ENCODE peak calls at places on chromosomes 1 and 21, in five cellular contexts. One of them, this sample, is unnamed.

GRCh38 chr1:162612606-162613400 is 19.5 kb upstream of the DDR2 start:
- DNase-seq in HL-60: no peak
- DNase-seq in suprapubic skin: no peak
- DNase-seq in foreskin keratinocyte: no peak
- DNase-seq in H1: no peak
- DNase-seq in this sample: no peak

GRCh38 chr1:108569097-108569728 is 9.3 kb downstream of the EEIG2 start:
- DNase-seq in H1: no peak
- DNase-seq in HL-60: no peak
- DNase-seq in foreskin keratinocyte: no peak
- DNase-seq in suprapubic skin: no peak
- DNase-seq in this sample: no peak

GRCh38 chr1:147808025-147808424 is 47.6 kb upstream of the GJA5 start:
- DNase-seq in HL-60: no peak
- DNase-seq in foreskin keratinocyte: no peak
- DNase-seq in H1: no peak
- DNase-seq in suprapubic skin: no peak
- DNase-seq in this sample: no peak

GRCh38 chr1:941588-942383 is 17.3 kb downstream of the NOC2L start:
- DNase-seq in HL-60: no peak
- DNase-seq in H1: peak
- DNase-seq in suprapubic skin: no peak
- DNase-seq in foreskin keratinocyte: no peak
- DNase-seq in this sample: peak

GRCh38 chr1:156750932-156751723 is at the start of gene HDGF:
- DNase-seq in suprapubic skin: no peak
- DNase-seq in HL-60: peak
- DNase-seq in H1: peak
- DNase-seq in foreskin keratinocyte: no peak
- DNase-seq in this sample: no peak

GRCh38 chr1:38000529-38001453 is 4.5 kb downstream of the FHL3 start:
- DNase-seq in H1: peak
- DNase-seq in foreskin keratinocyte: peak
- DNase-seq in HL-60: no peak
- DNase-seq in suprapubic skin: no peak
- DNase-seq in this sample: no peak

GRCh38 chr1:53311909-53312305 is 16.0 kb downstream of the LRP8 start:
- DNase-seq in HL-60: no peak
- DNase-seq in suprapubic skin: no peak
- DNase-seq in H1: no peak
- DNase-seq in foreskin keratinocyte: no peak
- DNase-seq in this sample: no peak

GRCh38 chr1:162951553-162952315 is 90.8 kb upstream of the CCDC190 start:
- DNase-seq in H1: no peak
- DNase-seq in suprapubic skin: no peak
- DNase-seq in foreskin keratinocyte: no peak
- DNase-seq in HL-60: no peak
- DNase-seq in this sample: no peak

GRCh38 chr1:76209648-76210047 is 135.1 kb downstream of the ST6GALNAC3 start:
- DNase-seq in suprapubic skin: no peak
- DNase-seq in H1: no peak
- DNase-seq in foreskin keratinocyte: no peak
- DNase-seq in HL-60: no peak
- DNase-seq in this sample: no peak

GRCh38 chr1:76209238-76209637 is 134.7 kb downstream of the ST6GALNAC3 start:
- DNase-seq in suprapubic skin: no peak
- DNase-seq in foreskin keratinocyte: no peak
- DNase-seq in HL-60: no peak
- DNase-seq in H1: no peak
- DNase-seq in this sample: no peak

GRCh38 chr1:76210130-76210529 is 135.6 kb downstream of the ST6GALNAC3 start:
- DNase-seq in suprapubic skin: no peak
- DNase-seq in H1: no peak
- DNase-seq in HL-60: no peak
- DNase-seq in foreskin keratinocyte: no peak
- DNase-seq in this sample: no peak
- TF ChIP-seq CTCF in suprapubic skin: no peak
- TF ChIP-seq CTCF in H1: no peak
- TF ChIP-seq CTCF in HL-60: no peak
- TF ChIP-seq CTCF in foreskin keratinocyte: no peak
- TF ChIP-seq CTCF in this sample: no peak

GRCh38 chr1:78603206-78603605 is 17.0 kb upstream of the IFI44L start:
- DNase-seq in suprapubic skin: no peak
- DNase-seq in HL-60: no peak
- DNase-seq in foreskin keratinocyte: no peak
- DNase-seq in H1: no peak
- DNase-seq in this sample: no peak
- TF ChIP-seq CTCF in suprapubic skin: no peak
- TF ChIP-seq CTCF in HL-60: no peak
- TF ChIP-seq CTCF in foreskin keratinocyte: no peak
- TF ChIP-seq CTCF in H1: no peak
- TF ChIP-seq CTCF in this sample: no peak

DNA sequence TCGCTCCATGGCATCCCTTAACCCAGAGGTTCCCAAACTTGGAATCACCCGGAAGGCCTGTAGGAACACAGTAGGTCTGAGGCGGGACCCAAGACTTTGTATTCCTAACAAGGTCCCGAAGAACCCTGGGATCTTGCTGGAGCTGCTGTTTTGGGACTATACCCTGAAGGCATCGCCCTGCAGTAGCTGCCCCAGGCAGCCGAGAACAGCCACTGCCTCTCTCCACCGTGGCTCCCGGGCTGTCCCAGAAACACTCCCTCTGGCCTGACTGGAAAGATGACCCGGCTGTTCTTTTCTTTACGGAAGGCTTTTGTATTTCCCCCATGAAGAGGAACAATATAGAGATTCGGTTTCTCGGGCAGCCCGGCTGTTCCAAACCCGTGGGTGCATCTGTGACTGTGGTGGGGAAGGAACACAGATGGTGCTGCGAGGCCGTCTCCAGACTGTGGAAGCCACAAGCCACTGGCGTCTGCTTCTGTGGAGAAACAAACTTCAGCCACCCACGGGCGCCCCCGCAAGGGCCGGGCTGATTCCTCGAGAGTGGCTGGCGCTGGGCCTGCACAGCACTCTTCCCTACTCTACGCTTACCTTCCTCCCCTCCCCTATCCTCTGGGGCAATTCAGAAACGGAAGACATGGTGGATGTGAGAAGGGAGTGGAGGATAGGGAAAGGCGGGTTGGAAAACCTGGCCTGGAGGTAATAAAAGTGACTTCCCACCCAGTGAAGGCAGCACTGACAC is 33.8 kb upstream of the VASH2 start:
- DNase-seq in H1: peak
- DNase-seq in suprapubic skin: no peak
- DNase-seq in foreskin keratinocyte: peak
- DNase-seq in HL-60: no peak
- DNase-seq in this sample: no peak
- TF ChIP-seq CTCF in H1: no peak
- TF ChIP-seq CTCF in suprapubic skin: no peak
- TF ChIP-seq CTCF in foreskin keratinocyte: peak
- TF ChIP-seq CTCF in HL-60: no peak
- TF ChIP-seq CTCF in this sample: no peak

GRCh38 chr1:41021526-41022308 is at the start of gene SLFNL1:
- DNase-seq in suprapubic skin: no peak
- DNase-seq in H1: peak
- DNase-seq in foreskin keratinocyte: no peak
- DNase-seq in HL-60: no peak
- DNase-seq in this sample: no peak
- TF ChIP-seq CTCF in suprapubic skin: no peak
- TF ChIP-seq CTCF in H1: peak
- TF ChIP-seq CTCF in foreskin keratinocyte: peak
- TF ChIP-seq CTCF in HL-60: no peak
- TF ChIP-seq CTCF in this sample: no peak

GRCh38 chr21:46324390-46325072 is 575 bp downstream of the PCNT start:
- DNase-seq in foreskin keratinocyte: peak
- DNase-seq in suprapubic skin: peak
- DNase-seq in HL-60: peak
- DNase-seq in H1: peak
- DNase-seq in this sample: peak

GRCh38 chr21:46326110-46326703 is 2.3 kb downstream of the PCNT start:
- DNase-seq in foreskin keratinocyte: no peak
- DNase-seq in suprapubic skin: no peak
- DNase-seq in HL-60: no peak
- DNase-seq in H1: no peak
- DNase-seq in this sample: no peak

GRCh38 chr21:46323710-46324389 is at the start of the genes C21orf58 and PCNT:
- DNase-seq in H1: peak
- DNase-seq in foreskin keratinocyte: peak
- DNase-seq in HL-60: peak
- DNase-seq in suprapubic skin: peak
- DNase-seq in this sample: peak

GRCh38 chr21:46323227-46323709 is 402 bp downstream of the C21orf58 start:
- DNase-seq in foreskin keratinocyte: peak
- DNase-seq in suprapubic skin: peak
- DNase-seq in HL-60: no peak
- DNase-seq in H1: no peak
- DNase-seq in this sample: no peak

GRCh38 chr21:46325073-46325912 is 1.3 kb downstream of the PCNT start:
- DNase-seq in HL-60: peak
- DNase-seq in foreskin keratinocyte: peak
- DNase-seq in suprapubic skin: no peak
- DNase-seq in H1: peak
- DNase-seq in this sample: no peak
- TF ChIP-seq CTCF in HL-60: no peak
- TF ChIP-seq CTCF in foreskin keratinocyte: peak
- TF ChIP-seq CTCF in suprapubic skin: no peak
- TF ChIP-seq CTCF in H1: no peak
- TF ChIP-seq CTCF in this sample: peak

GRCh38 chr1:36986241-36986955 is 47.9 kb downstream of the GRIK3 start:
- DNase-seq in H1: no peak
- DNase-seq in HL-60: no peak
- DNase-seq in foreskin keratinocyte: no peak
- DNase-seq in suprapubic skin: no peak
- DNase-seq in this sample: no peak

GRCh38 chr1:36987276-36987675 is 47.0 kb downstream of the GRIK3 start:
- DNase-seq in HL-60: no peak
- DNase-seq in foreskin keratinocyte: no peak
- DNase-seq in suprapubic skin: no peak
- DNase-seq in H1: no peak
- DNase-seq in this sample: no peak

GRCh38 chr1:36984026-36984425 is 50.3 kb downstream of the GRIK3 start:
- DNase-seq in foreskin keratinocyte: no peak
- DNase-seq in HL-60: no peak
- DNase-seq in suprapubic skin: no peak
- DNase-seq in H1: no peak
- DNase-seq in this sample: no peak

GRCh38 chr1:36982708-36983107 is 51.6 kb downstream of the GRIK3 start:
- DNase-seq in HL-60: no peak
- DNase-seq in foreskin keratinocyte: no peak
- DNase-seq in suprapubic skin: no peak
- DNase-seq in H1: no peak
- DNase-seq in this sample: no peak

DNA sequence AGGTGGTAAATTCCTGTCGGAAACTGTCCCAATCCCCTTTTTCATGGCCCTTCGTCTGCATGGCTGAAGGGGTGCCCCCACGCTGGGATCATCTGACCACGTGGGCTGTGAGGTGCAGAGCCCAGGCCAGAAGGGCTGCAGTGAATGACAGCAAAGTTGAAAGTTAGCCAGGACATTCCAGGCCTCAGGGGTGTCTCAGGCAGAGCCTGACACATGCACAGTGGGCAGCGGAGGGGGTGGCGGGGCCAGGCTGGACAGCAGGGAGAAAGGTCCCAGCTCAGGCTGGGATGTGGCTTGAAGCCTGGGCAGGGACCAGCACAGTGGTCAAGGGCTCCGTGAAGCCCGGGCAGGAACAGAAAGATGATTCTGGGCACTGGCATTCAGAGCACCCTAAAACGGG is 49.6 kb downstream of the GRIK3 start:
- DNase-seq in suprapubic skin: no peak
- DNase-seq in H1: no peak
- DNase-seq in foreskin keratinocyte: no peak
- DNase-seq in HL-60: no peak
- DNase-seq in this sample: no peak
- TF ChIP-seq CTCF in suprapubic skin: no peak
- TF ChIP-seq CTCF in H1: no peak
- TF ChIP-seq CTCF in foreskin keratinocyte: no peak
- TF ChIP-seq CTCF in HL-60: no peak
- TF ChIP-seq CTCF in this sample: no peak

DNA sequence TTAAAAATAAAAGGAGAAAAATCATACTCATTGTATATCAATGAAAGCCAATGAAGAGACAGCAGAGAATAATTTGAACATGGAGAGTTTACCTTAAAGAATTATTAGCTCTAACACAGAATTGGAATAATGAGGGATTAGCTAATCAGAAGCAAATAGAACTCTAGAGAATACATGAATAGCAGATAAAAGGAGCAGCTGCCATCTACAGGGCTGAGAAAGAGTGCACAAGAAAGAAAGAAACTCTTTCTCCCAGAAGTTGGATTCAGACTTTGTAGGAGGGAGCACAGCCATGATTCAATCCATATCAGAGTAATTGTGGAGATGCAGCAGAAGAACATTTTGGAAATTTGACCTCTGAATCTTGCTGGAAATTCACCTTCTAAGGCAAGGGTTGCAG is 1171.2 kb downstream of the PLA2G4A start:
- DNase-seq in foreskin keratinocyte: no peak
- DNase-seq in H1: no peak
- DNase-seq in HL-60: no peak
- DNase-seq in suprapubic skin: no peak
- DNase-seq in this sample: no peak
- TF ChIP-seq CTCF in foreskin keratinocyte: peak
- TF ChIP-seq CTCF in H1: no peak
- TF ChIP-seq CTCF in HL-60: no peak
- TF ChIP-seq CTCF in suprapubic skin: no peak
- TF ChIP-seq CTCF in this sample: peak

GRCh38 chr1:182110635-182111034 is 49.1 kb upstream of the ZNF648 start:
- DNase-seq in HL-60: no peak
- DNase-seq in suprapubic skin: no peak
- DNase-seq in H1: peak
- DNase-seq in foreskin keratinocyte: no peak
- DNase-seq in this sample: no peak
- TF ChIP-seq CTCF in HL-60: no peak
- TF ChIP-seq CTCF in suprapubic skin: no peak
- TF ChIP-seq CTCF in H1: peak
- TF ChIP-seq CTCF in foreskin keratinocyte: no peak
- TF ChIP-seq CTCF in this sample: no peak